ENCODE peak calls at places on chromosome 1, in ten cellular contexts. X is foreskin fibroblast, N is tibial artery, W is mammary epithelial cell, L is fibroblast of mammary gland, I is pancreas, V is choroid plexus epithelial cell, Q is cardiac fibroblast, J is GM12864, P is right atrium auricular region. O is an unnamed sample.

GRCh38 chr1:157400766-157401165 is 151.5 kb downstream of the FCRL5 start:
- DNase-seq in X (no peak), N (no peak), W (no peak), L (no peak), I (no peak), V (no peak), Q (no peak), J (no peak), P (no peak), O (no peak)

GRCh38 chr1:165896277-165896676 is 68.9 kb downstream of the UCK2 start:
- DNase-seq in X (peak; percentile 93), N (peak; percentile 32), W (peak; percentile 68), L (peak; percentile 96), I (no peak), V (peak; percentile 93), Q (peak; percentile 97), J (no peak), P (no peak), O (peak; percentile 85)

GRCh38 chr1:197521118-197521739 is 253.2 kb downstream of the CRB1 start:
- DNase-seq in X (no peak), N (no peak), W (peak; percentile 17), L (peak; percentile 46), I (no peak), V (peak; percentile 63), Q (peak; percentile 68), J (peak; percentile 5), P (no peak), O (peak; percentile 62)

GRCh38 chr1:52032124-52032784 is 1.4 kb downstream of the KTI12 start:
- DNase-seq in X (no peak), N (no peak), W (peak; percentile 39), L (no peak), I (no peak), V (no peak), Q (no peak), J (no peak), P (no peak), O (no peak)

GRCh38 chr1:91440845-91441244 is 36.2 kb upstream of the HFM1 start:
- DNase-seq in X (no peak), N (no peak), W (no peak), L (peak; percentile 35), I (no peak), V (peak; percentile 44), Q (peak; percentile 26), J (no peak), P (no peak), O (peak; percentile 31)

GRCh38 chr1:114771992-114772391 is 8.5 kb downstream of the SIKE1 start:
- DNase-seq in X (no peak), N (no peak), W (no peak), L (no peak), I (no peak), V (no peak), Q (no peak), J (no peak), P (no peak), O (no peak)

GRCh38 chr1:51752073-51752948 is 126.2 kb downstream of the NRDC start:
- DNase-seq in X (no peak), N (no peak), W (no peak), L (no peak), I (no peak), V (no peak), Q (no peak), J (no peak), P (no peak), O (no peak)

GRCh38 chr1:87250336-87250735 is 78.3 kb upstream of the LMO4 start:
- DNase-seq in X (no peak), N (no peak), W (no peak), L (no peak), I (no peak), V (no peak), Q (no peak), J (no peak), P (no peak), O (no peak)

DNA sequence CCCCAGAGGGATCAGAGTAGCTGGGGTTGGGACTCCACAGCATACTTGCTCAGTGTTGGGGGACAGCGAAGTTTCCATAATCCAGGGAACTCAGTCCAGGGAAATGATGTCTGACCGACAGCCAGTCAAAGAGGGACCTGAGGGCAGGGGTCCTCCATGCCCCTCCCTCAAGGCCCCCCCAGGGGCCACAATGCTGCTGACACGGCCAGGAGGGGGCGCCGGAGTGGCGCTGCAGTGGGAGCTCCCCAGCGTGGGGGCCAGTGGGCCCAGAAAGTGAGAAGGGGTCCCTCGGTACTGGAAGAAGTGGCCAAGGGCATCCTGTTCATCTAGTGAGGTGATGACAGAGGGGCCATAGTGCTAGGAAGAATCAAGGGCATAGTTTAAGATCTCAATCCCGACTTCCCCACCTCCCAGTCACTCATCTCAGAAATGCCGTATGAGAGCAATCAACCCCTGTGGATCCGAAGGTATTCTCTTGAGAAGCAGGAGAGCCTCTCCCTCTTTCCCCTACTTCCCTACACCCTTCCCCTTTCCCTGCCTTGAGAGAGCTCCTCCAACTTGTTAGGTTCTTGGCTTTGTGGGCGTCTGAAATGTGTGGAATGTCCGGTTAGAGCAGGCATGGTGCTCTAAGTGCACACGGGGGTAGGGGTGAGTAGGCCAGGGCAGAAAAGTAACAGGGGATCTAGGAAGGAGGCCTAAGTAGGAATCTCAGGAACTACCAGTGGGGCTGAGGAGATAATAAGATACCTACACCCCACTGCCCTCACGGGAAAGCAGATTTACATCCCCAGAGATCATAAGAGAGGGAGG is 4.1 kb downstream of the NUDT17 start:
- DNase-seq in X (peak; percentile 61), N (no peak), W (peak; percentile 59), L (peak; percentile 55), I (no peak), V (peak; percentile 90), Q (peak; percentile 77), J (no peak), P (no peak), O (peak; percentile 75)
- TF ChIP-seq CTCF in X (peak; percentile 47), N (no peak), W (peak; percentile 16), L (peak; percentile 46), I (no peak), V (peak; percentile 71), Q (peak; percentile 65), J (peak; percentile 53), P (peak; percentile 18), O (peak; percentile 47)

GRCh38 chr1:244835276-244836134 is at the start of gene COX20:
- DNase-seq in X (peak; percentile 93), N (peak; percentile 86), W (peak; percentile 86), L (peak; percentile 90), I (peak; percentile 90), V (peak; percentile 90), Q (peak; percentile 92), J (peak; percentile 66), P (peak; percentile 85), O (peak; percentile 86)

GRCh38 chr1:244836135-244836521 is 670 bp downstream of the COX20 start:
- DNase-seq in X (peak; percentile 36), N (no peak), W (peak; percentile 48), L (peak; percentile 47), I (no peak), V (peak; percentile 49), Q (peak; percentile 49), J (no peak), P (no peak), O (peak; percentile 61)

GRCh38 chr1:244839656-244840055 is 4.2 kb downstream of the COX20 start:
- DNase-seq in X (no peak), N (no peak), W (no peak), L (peak; percentile 47), I (no peak), V (no peak), Q (no peak), J (no peak), P (no peak), O (no peak)

GRCh38 chr1:244836598-244836997 is 1.1 kb downstream of the COX20 start:
- DNase-seq in X (no peak), N (no peak), W (no peak), L (peak; percentile 33), I (no peak), V (peak; percentile 31), Q (peak; percentile 26), J (no peak), P (no peak), O (peak; percentile 43)

GRCh38 chr1:244837597-244838258 is 2.3 kb downstream of the COX20 start:
- DNase-seq in X (no peak), N (no peak), W (no peak), L (no peak), I (no peak), V (no peak), Q (no peak), J (no peak), P (no peak), O (no peak)
- H3K4me3 ChIP-seq in X (peak overlapping the region; percentile 74), N (no peak overlapping the region), W (peak overlapping the region; percentile 81), L (no peak overlapping the region), I (no peak overlapping the region), V (no peak overlapping the region), Q (no peak overlapping the region), J (peak overlapping the region; percentile 72), P (no peak overlapping the region), O (peak overlapping the region; percentile 78)

DNA sequence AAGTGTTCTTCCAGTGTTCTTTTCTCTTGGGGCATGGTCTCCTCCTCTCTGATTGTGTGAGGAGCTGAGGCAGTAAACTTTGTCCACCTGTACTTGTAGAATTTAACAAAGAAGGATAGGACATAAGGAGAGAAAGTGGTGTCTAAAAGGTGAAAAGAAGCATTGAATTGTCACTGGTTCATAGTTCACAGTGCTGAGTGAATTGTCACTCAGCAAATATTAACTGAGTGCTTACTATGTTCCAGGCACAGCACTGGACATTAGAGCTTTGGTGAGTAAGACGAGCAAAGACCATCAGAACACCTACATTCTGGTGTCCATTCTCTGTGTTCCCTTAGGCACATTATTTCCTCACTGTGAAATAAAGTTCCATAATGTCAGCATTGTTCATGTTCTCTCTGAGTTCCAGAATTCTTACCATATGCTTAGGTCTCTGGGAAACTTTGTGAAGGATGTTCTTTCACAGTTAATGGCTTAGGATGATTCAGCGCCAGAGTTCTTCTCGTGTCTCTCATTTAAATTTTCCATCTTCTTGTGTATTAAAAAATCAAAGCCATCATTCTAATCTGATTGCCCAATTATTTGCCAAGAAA is 156.8 kb upstream of the HOOK1 start:
- DNase-seq in X (no peak), N (no peak), W (no peak), L (no peak), I (no peak), V (no peak), Q (no peak), J (no peak), P (no peak), O (no peak)
- TF ChIP-seq CTCF in X (no peak), N (no peak), W (no peak), L (no peak), I (no peak), V (no peak), Q (no peak), J (no peak), P (no peak), O (no peak)

DNA sequence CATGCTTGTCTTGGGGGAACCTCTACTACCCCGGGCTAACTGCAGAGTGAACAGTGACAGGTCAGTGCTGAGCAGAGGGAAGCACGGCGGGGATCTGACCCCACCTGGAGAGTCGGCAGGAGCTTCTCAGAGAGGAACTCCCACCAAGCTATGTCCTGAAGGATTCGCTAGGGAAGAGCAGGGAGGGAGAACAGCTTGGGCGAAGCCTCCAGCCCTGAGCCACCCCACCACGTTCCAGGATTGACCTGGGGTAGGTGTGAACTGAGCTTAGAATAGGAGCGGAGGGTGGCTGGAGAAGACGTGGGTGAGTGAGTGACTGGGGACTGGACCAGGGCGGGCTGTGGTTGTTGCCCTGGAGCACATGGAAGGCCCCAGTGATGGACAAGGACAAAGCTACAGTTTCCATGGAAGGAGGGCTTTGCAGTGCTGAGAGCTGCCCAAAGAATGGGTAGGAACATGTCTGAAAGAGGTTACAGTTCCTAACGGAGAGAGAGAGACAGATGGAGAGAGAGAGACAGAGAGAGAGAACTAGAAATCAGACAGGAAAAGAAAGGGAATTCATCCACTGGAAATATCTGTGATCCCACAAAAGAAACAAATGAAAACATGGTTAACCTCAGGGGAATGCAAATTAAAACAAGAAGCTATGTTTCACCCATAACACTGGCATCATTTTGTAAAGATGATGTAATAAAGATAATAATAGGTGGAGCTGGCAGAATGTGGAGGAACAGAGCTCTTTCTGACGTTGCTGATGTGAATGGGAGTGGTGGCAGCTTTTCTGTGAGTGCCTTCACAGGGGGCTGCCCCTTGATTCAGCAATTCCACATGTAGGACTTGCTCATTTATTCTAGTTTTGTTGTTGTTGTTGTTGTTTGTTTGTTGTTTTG is 17.2 kb downstream of the BSND start:
- DNase-seq in X (no peak), N (no peak), W (no peak), L (peak; percentile 42), I (no peak), V (no peak), Q (peak; percentile 54), J (no peak), P (no peak), O (no peak)
- H3K4me3 ChIP-seq in X (no peak overlapping the region), N (no peak overlapping the region), W (no peak overlapping the region), L (no peak overlapping the region), I (no peak overlapping the region), V (no peak overlapping the region), Q (no peak overlapping the region), J (no peak overlapping the region), P (no peak overlapping the region), O (no peak overlapping the region)

O was measured in fibroblast of the aortic adventitia.